ENCODE peak calls at places on chromosomes 11 and 22, in five cellular contexts. D is RWPE2, U is hepatocyte, Y is ovary, Z is AG10803. W is an unnamed sample.

GRCh38 chr11:111736621-111737055 is 29.6 kb downstream of the PPP2R1B start:
- DNase-seq in Z (peak), D (no peak), U (no peak), Y (no peak), W (peak)

GRCh38 chr11:57349491-57350274 is 11.5 kb downstream of the P2RX3 start:
- DNase-seq in Z (peak), Y (peak), U (peak), D (no peak), W (peak)

GRCh38 chr22:40325315-40325714 is 21.0 kb upstream of the ADSL start:
- DNase-seq in D (no peak), Y (no peak), Z (no peak), U (no peak), W (no peak)

GRCh38 chr22:39289445-39290247 is 29.8 kb downstream of the RPL3 start:
- DNase-seq in D (no peak), U (no peak), Y (no peak), Z (no peak), W (no peak)

GRCh38 chr11:3138178-3139085 is 26.7 kb downstream of the OSBPL5 start:
- DNase-seq in Y (peak), U (no peak), D (peak), Z (no peak), W (no peak)

GRCh38 chr22:26907366-26907765 is 250.0 kb downstream of the MIAT start:
- DNase-seq in Z (no peak), U (no peak), D (no peak), Y (no peak), W (no peak)

GRCh38 chr11:78019808-78020207 is 3.3 kb downstream of the KCTD14 start:
- DNase-seq in D (no peak), Z (no peak), Y (no peak), U (no peak), W (no peak)

GRCh38 chr11:720642-721346 is 14.8 kb downstream of the EPS8L2 start:
- DNase-seq in D (peak), Y (peak), U (peak), Z (no peak), W (no peak)

GRCh38 chr11:62665630-62666258 is 632 bp downstream of the CSKMT start:
- DNase-seq in Y (peak), U (peak), Z (peak), D (no peak), W (peak)

GRCh38 chr11:132804258-132804657 is 728.0 kb downstream of the OPCML start:
- DNase-seq in D (no peak), Z (no peak), U (no peak), Y (no peak), W (no peak)

GRCh38 chr11:609355-609811 is 6.4 kb downstream of the IRF7 start:
- DNase-seq in Y (peak), D (peak), U (no peak), Z (no peak), W (no peak)

GRCh38 chr22:36211237-36211881 is 9.8 kb upstream of the APOL4 start:
- DNase-seq in U (no peak), D (no peak), Y (no peak), Z (peak), W (peak)

GRCh38 chr11:33830903-33831648 is 56.8 kb upstream of the FBXO3 start:
- DNase-seq in Z (no peak), U (no peak), D (no peak), Y (no peak), W (no peak)

GRCh38 chr11:23680488-23681230 is 816.2 kb upstream of the LUZP2 start:
- DNase-seq in Y (no peak), U (no peak), D (peak), Z (no peak), W (no peak)

GRCh38 chr11:12209096-12209495 is 98.7 kb downstream of the MICAL2 start:
- DNase-seq in D (no peak), Z (no peak), Y (no peak), U (no peak), W (no peak)

GRCh38 chr11:8384199-8384821 is 120.6 kb upstream of the LMO1 start:
- DNase-seq in D (no peak), Y (no peak), Z (peak), U (peak), W (peak)

GRCh38 chr22:29872145-29872893 is 10.7 kb upstream of the MTMR3 start:
- DNase-seq in U (no peak), Z (no peak), Y (no peak), D (no peak), W (no peak)

GRCh38 chr11:83998921-83999320 is 712.8 kb upstream of the CCDC90B start:
- DNase-seq in Z (no peak), D (no peak), Y (no peak), U (no peak), W (no peak)

GRCh38 chr22:20530368-20531153 is 23.2 kb downstream of the MED15 start:
- DNase-seq in U (peak), Y (no peak), Z (peak), D (peak), W (peak)

GRCh38 chr11:47269002-47269828 is 718 bp upstream of the MADD start:
- DNase-seq in Z (peak), Y (peak), U (peak), D (peak), W (peak)

GRCh38 chr11:102546427-102546826 is 15.9 kb upstream of the MMP7 start:
- DNase-seq in Y (no peak), D (no peak), U (no peak), Z (no peak), W (peak)

GRCh38 chr22:45502215-45503070 is at the start of gene FBLN1:
- DNase-seq in Y (peak), Z (no peak), D (no peak), U (peak), W (no peak)

GRCh38 chr11:61024938-61025818 is 53.7 kb downstream of the CD6 start:
- DNase-seq in D (no peak), U (no peak), Z (no peak), Y (no peak), W (no peak)

GRCh38 chr11:40204228-40204627 is 1255.2 kb downstream of the LRRC4C start:
- DNase-seq in U (no peak), Z (no peak), D (no peak), Y (no peak), W (no peak)

GRCh38 chr11:47980093-47980906 is at the start of gene PTPRJ:
- DNase-seq in Z (peak), D (no peak), Y (peak), U (peak), W (peak)

GRCh38 chr11:36008576-36008975 is 64.7 kb downstream of the LDLRAD3 start:
- DNase-seq in Z (no peak), U (no peak), D (no peak), Y (no peak), W (peak)

GRCh38 chr11:77211594-77212251 is 83.7 kb downstream of the MYO7A start:
- DNase-seq in U (no peak), D (no peak), Y (no peak), Z (no peak), W (no peak)

GRCh38 chr11:93537022-93537421 is 6.2 kb downstream of the SMCO4 start:
- DNase-seq in U (no peak), D (no peak), Y (no peak), Z (no peak), W (no peak)

GRCh38 chr11:134124660-134125451 is 56.0 kb downstream of the JAM3 start:
- DNase-seq in D (no peak), U (peak), Z (peak), Y (peak), W (peak)

GRCh38 chr22:46865052-46865434 is 102.6 kb downstream of the TBC1D22A start:
- DNase-seq in D (no peak), U (no peak), Z (no peak), Y (no peak), W (no peak)

GRCh38 chr22:38098410-38099249 is 11.9 kb downstream of the BAIAP2L2 start:
- DNase-seq in D (peak), Y (no peak), U (peak), Z (peak), W (peak)

GRCh38 chr11:32113200-32113599 is 22.3 kb downstream of the RCN1 start:
- DNase-seq in Z (no peak), Y (no peak), U (no peak), D (no peak), W (no peak)

GRCh38 chr11:32118025-32118974 is 27.4 kb downstream of the RCN1 start:
- DNase-seq in Y (no peak), D (no peak), U (no peak), Z (peak), W (peak)

GRCh38 chr11:32113637-32114203 is 22.8 kb downstream of the RCN1 start:
- DNase-seq in U (no peak), Z (no peak), Y (no peak), D (no peak), W (no peak)

GRCh38 chr11:32116668-32117067 is 25.8 kb downstream of the RCN1 start:
- DNase-seq in D (no peak), U (no peak), Z (no peak), Y (no peak), W (no peak)

DNA sequence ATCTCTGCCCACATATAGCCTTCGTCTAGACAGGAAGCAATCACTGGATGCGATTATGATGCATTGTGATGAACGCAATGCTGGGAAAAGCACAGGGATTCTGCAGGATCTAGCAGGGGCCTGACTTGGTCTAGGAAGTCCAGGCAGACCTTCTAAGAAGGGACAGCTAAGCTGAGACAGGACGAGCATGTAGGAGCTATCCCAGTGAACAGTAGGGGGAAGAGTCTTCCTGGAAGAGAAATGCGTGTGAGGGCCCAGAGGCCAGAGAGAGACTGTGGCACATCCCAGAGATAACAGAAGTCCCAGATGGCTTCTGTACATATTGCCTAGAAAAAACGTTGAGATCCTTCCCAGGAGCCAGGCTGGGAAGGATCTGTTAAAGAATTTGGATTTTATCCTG is 24.5 kb downstream of the RCN1 start:
- DNase-seq in U (peak), D (no peak), Y (no peak), Z (no peak), W (no peak)
- TF ChIP-seq CTCF in U (no peak), D (no peak), Y (no peak), Z (peak), W (no peak)

DNA sequence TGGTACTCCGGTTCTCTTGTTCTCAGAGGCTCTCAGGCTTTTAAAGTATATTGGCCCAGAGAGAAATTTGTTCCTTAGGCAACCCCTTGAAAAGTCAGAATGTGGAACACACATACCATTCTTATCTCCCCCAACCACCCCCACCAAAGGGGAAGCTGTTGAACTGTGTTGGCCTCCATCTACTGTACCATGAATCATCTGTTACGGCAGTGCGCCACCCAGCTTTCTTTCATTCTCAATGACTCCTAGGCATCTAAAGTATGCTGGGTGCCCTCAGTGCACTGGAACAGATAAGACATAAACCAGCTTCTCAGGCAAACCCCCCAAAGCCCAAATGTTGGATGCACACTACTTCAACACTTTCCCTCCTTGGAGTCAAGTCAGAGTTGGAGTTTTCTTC is 696.2 kb upstream of the TENM4 start:
- DNase-seq in Y (no peak), D (no peak), Z (no peak), U (no peak), W (peak)
- TF ChIP-seq CTCF in Y (no peak), D (peak), Z (no peak), U (no peak), W (no peak)

GRCh38 chr22:41833369-41834004 is 582 bp downstream of the SREBF2 start:
- DNase-seq in Z (peak), Y (peak), D (no peak), U (peak), W (peak)
- TF ChIP-seq CTCF in Z (no peak), Y (no peak), D (no peak), U (no peak), W (no peak)

DNA sequence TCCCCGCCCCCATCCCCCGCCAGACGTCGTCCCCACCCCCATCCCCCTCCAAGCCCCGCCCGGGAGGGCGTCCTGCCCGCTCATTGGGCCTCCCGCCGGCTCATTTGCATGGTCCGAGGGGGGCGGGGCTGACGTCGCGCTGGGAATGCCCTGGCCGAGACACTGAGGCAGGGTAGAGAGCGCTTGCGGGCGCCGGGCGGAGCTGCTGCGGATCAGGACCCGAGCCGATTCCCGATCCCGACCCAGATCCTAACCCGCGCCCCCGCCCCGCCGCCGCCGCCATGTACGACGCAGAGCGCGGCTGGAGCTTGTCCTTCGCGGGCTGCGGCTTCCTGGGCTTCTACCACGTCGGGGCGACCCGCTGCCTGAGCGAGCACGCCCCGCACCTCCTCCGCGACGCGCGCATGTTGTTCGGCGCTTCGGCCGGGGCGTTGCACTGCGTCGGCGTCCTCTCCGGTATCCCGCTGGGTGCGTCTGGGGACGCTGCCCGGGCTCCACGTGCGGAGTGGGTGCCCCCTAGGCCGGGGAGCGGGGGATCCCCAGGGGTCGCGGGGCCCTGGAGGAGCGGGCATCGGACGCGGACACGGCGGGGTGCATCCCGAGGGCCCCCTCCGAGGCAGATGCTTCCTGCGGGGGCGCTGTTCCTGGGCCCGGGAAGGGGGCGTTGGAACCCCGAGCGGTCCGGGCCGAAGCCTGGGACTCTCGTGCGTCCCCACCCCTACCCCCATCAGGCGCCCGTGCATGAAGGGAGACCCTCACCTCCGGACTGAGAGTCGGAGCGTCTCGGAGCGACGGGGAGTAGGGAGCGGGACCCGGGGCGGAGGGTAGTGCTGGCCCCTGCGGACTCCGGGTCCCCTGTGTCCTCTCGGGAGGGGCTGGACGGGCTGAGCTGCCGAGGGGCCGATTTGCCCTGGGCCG is at the start of gene PNPLA3:
- DNase-seq in D (peak), Y (peak), U (peak), Z (peak), W (peak)
- TF ChIP-seq CTCF in D (peak), Y (no peak), U (peak), Z (peak), W (no peak)

GRCh38 chr11:64343740-64344133 is 3.7 kb downstream of the CCDC88B start:
- DNase-seq in U (peak), D (peak), Y (no peak), Z (no peak), W (no peak)
- TF ChIP-seq CTCF in U (peak), D (no peak), Y (no peak), Z (peak), W (peak)

DNA sequence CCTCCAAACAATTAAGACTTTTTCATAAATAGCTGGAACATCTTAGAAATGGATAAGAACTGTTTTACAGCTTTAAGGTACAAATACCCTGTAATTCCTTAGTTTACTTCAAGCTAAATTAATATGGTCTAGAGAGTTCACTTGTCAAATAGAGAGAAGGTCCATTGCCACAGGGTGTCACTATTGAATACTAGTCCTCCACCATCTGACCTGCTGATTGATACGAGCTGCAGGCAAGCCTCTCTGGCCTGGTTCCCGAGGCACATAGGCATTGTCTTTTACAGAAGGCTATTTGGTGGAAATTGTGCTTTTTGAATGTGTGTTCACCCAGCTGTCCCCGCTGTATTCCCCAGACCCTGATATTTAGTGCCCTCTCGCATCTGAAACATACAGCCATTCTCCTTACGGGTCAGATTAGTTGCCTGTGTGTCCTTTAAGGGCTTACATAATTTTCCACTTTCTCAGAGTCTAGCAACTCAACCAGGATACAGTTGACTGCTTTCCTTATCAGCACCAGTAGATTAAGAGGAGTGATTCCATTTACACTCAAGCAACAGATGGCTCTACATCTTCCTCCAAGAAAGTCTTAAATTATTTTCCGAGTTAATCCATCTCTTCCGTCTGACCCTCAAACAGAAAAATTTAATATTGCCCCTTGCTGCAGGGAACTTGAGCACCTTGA is 788.8 kb upstream of the FAT3 start:
- DNase-seq in U (peak), Y (no peak), D (no peak), Z (no peak), W (no peak)
- TF ChIP-seq CTCF in U (peak), Y (no peak), D (no peak), Z (no peak), W (no peak)

GRCh38 chr11:107442715-107443215 is 14.9 kb downstream of the CWF19L2 start:
- DNase-seq in U (no peak), D (no peak), Z (no peak), Y (no peak), W (no peak)

GRCh38 chr11:107439586-107440201 is 17.9 kb downstream of the CWF19L2 start:
- DNase-seq in Z (no peak), U (no peak), Y (no peak), D (no peak), W (no peak)

DNA sequence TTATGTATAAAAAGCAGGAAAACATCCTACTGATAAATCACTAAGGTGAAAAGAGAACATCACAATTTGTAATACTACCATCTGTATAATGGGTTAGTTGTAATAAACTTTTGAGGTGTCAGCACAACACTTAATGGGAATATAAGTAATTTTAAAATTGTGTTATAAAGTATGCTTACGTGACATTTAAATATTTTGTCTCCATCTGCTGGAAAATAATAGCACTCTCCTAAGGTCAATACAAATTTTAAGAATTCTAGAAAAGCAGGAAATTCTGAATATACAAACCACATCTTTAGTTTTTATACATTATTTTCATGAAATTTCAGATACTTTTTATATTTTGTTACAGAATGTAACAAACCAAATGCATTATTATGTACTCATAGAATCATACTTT is 19.5 kb downstream of the CWF19L2 start:
- DNase-seq in D (no peak), Z (no peak), U (no peak), Y (no peak), W (no peak)
- TF ChIP-seq CTCF in D (peak), Z (no peak), U (no peak), Y (no peak), W (no peak)

GRCh38 chr11:59206635-59207034 is 6.1 kb downstream of the MPEG1 start:
- DNase-seq in D (no peak), Y (no peak), U (peak), Z (peak), W (peak)
- TF ChIP-seq CTCF in D (peak), Y (no peak), U (peak), Z (peak), W (peak)